ENCODE peak calls at places on chromosomes 2 and 18, in eight cellular contexts. B, D, X, S, T, J, N and U are unnamed samples.
A peak's percentile ranks its signal among the peaks of the same experiment; 100 is the strongest.

GRCh38 chr2:53727921-53728320 is 39.7 kb upstream of the CHAC2 start:
- DNase-seq in S (no peak), D (no peak), N (no peak), T (no peak), J (no peak), B (no peak), X (no peak), U (no peak)

GRCh38 chr2:236601306-236602202 is 31.9 kb downstream of the ACKR3 start:
- DNase-seq in B (no peak), S (no peak), X (no peak), T (no peak), J (peak; percentile 30), D (no peak), N (no peak), U (no peak)

GRCh38 chr18:9750112-9750511 is 42.0 kb downstream of the RAB31 start:
- DNase-seq in D (no peak), T (no peak), N (no peak), X (no peak), J (no peak), S (no peak), B (no peak), U (no peak)

GRCh38 chr18:23451491-23451890 is 1.6 kb upstream of the RIOK3 start:
- DNase-seq in N (no peak), D (no peak), S (no peak), B (no peak), X (no peak), J (no peak), T (no peak), U (no peak)

GRCh38 chr2:230749111-230749510 is 36.5 kb downstream of the CAB39 start:
- DNase-seq in S (no peak), N (no peak), D (no peak), T (no peak), X (no peak), B (no peak), J (no peak), U (no peak)

GRCh38 chr2:53609561-53609960 is 158.0 kb upstream of the CHAC2 start:
- DNase-seq in N (no peak), J (no peak), D (no peak), S (no peak), B (no peak), X (no peak), T (no peak), U (no peak)

GRCh38 chr2:30456106-30456505 is 9.1 kb downstream of the LCLAT1 start:
- DNase-seq in N (no peak), D (no peak), S (no peak), B (no peak), T (no peak), X (no peak), J (no peak), U (no peak)

GRCh38 chr2:232689152-232689910 is 7.8 kb upstream of the GIGYF2 start:
- DNase-seq in D (peak; percentile 54), X (no peak), S (peak; percentile 65), N (no peak), J (no peak), B (peak; percentile 73), T (peak; percentile 60), U (no peak)

GRCh38 chr2:152598975-152599724 is 118.1 kb downstream of the PRPF40A start:
- DNase-seq in S (no peak), X (no peak), B (no peak), D (no peak), T (no peak), N (no peak), J (peak; percentile 78), U (no peak)

GRCh38 chr2:241907171-241907570 is 37.6 kb downstream of the RTP5 start:
- DNase-seq in T (no peak), S (no peak), N (no peak), B (no peak), X (no peak), J (no peak), D (peak; percentile 42), U (no peak)

GRCh38 chr2:137566387-137566786 is 397.9 kb upstream of the HNMT start:
- DNase-seq in B (no peak), J (peak; percentile 37), T (no peak), S (no peak), X (no peak), N (no peak), D (no peak), U (no peak)

GRCh38 chr18:59139291-59139614 is 431 bp upstream of the SEC11C start:
- DNase-seq in T (peak; percentile 91), B (peak; percentile 87), X (peak; percentile 93), N (peak; percentile 83), J (no peak), D (peak; percentile 96), S (peak; percentile 85), U (peak; percentile 93)

GRCh38 chr2:220455389-220455788 is 828.0 kb downstream of the SLC4A3 start:
- DNase-seq in J (no peak), S (no peak), X (no peak), B (no peak), N (no peak), T (no peak), D (no peak), U (no peak)

GRCh38 chr2:234437642-234438321 is 59.1 kb downstream of the ARL4C start:
- DNase-seq in B (no peak), T (no peak), D (no peak), X (peak; percentile 39), S (peak; percentile 24), J (peak; percentile 82), N (no peak), U (no peak)

GRCh38 chr2:15628899-15629855 is 37.5 kb downstream of the DDX1 start:
- DNase-seq in J (no peak), D (no peak), X (no peak), B (no peak), N (no peak), S (no peak), T (no peak), U (no peak)

GRCh38 chr2:173874899-173875247 is 90.3 kb downstream of the SP3 start:
- DNase-seq in D (no peak), J (no peak), S (no peak), B (no peak), X (no peak), T (no peak), N (no peak), U (no peak)

GRCh38 chr2:231058761-231059550 is 2.3 kb downstream of the PSMD1 start:
- DNase-seq in D (no peak), S (no peak), X (no peak), T (no peak), B (peak; percentile 13), N (no peak), J (peak; percentile 62), U (no peak)

GRCh38 chr2:205698556-205699282 is 16.4 kb downstream of the NRP2 start:
- DNase-seq in T (no peak), B (peak; percentile 60), D (no peak), J (peak; percentile 54), S (no peak), X (peak; percentile 85), N (peak; percentile 45), U (no peak)

GRCh38 chr2:205696541-205697441 is 14.5 kb downstream of the NRP2 start:
- DNase-seq in J (no peak), S (no peak), B (peak; percentile 74), T (peak; percentile 30), D (no peak), N (no peak), X (peak; percentile 57), U (no peak)

GRCh38 chr2:205692095-205692494 is 9.8 kb downstream of the NRP2 start:
- DNase-seq in D (no peak), X (no peak), S (no peak), N (no peak), B (peak; percentile 73), T (no peak), J (no peak), U (no peak)

GRCh38 chr2:205694256-205694655 is 12.0 kb downstream of the NRP2 start:
- DNase-seq in B (no peak), T (no peak), S (no peak), X (no peak), N (no peak), J (no peak), D (no peak), U (no peak)

GRCh38 chr2:205695460-205695979 is 13.2 kb downstream of the NRP2 start:
- DNase-seq in B (peak; percentile 83), S (no peak), N (no peak), X (no peak), D (no peak), T (no peak), J (no peak), U (no peak)
- H3K4me1 ChIP-seq in B (no peaks in the 10 kb centered on the region), S (peaks cover 2% of the 10 kb centered on the region), N (peaks cover 26% of the 10 kb centered on the region), X (peaks cover 63% of the 10 kb centered on the region), D (peaks cover 15% of the 10 kb centered on the region), T (peaks cover 51% of the 10 kb centered on the region), J (peaks cover 15% of the 10 kb centered on the region), U (peaks cover 4% of the 10 kb centered on the region)

GRCh38 chr2:188204830-188205229 is 86.8 kb upstream of the GULP1 start:
- DNase-seq in X (no peak), T (no peak), J (no peak), D (no peak), S (no peak), N (no peak), B (no peak), U (peak; percentile 60)
- H3K36me3 ChIP-seq in X (no peaks in the 10 kb centered on the region), T (no peaks in the 10 kb centered on the region), J (no peaks in the 10 kb centered on the region), D (no peaks in the 10 kb centered on the region), S (no peaks in the 10 kb centered on the region), N (no peaks in the 10 kb centered on the region), B (no peaks in the 10 kb centered on the region), U (no peaks in the 10 kb centered on the region)

DNA sequence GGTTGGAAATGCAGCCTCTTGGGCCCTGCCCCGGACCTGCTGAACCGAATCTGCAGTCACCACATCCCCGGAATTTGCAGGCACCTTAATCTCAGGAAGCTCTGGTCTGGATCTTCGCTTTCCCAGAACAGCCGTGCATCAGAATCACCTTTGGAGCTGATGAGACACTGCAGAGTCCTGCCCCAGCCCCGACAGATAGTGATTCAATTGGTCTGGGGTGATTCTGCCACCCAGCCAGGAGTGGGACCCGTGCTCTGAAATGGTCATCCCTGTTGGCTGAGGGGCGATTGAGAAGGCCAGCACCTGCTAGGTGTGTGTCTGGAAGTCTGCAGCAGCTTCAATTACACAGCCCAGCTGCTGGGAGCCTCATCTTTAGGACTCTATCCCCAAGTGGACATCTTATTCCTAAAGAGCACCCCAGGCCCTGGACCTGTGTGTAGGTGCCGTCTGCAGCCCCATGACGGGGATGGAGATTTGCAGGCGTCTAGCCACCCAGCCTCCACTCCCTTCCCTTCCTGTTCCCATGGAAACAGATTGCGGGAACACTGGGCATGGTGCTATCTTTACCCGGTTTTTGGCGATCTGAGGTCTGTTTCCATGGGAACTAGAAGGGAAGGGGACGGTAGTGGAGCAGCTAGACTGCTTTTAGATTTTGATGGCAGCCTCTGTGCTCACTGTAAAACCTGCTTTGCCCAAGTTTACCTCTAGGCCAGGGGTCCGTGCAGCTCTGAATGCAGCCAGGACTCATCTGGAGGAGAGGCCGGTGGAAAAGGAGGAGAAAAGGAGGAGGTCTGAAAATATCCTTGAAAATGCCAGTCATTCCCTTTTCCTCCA is 156.1 kb downstream of the LDLRAD4 start:
- DNase-seq in T (peak; percentile 74), S (no peak), B (peak; percentile 70), J (no peak), N (no peak), X (no peak), D (no peak), U (no peak)
- H3K4me1 ChIP-seq in T (peaks cover 15% of the 10 kb centered on the region), S (peaks cover 56% of the 10 kb centered on the region), B (peaks cover 22% of the 10 kb centered on the region), J (peaks cover 7% of the 10 kb centered on the region), N (peaks cover 5% of the 10 kb centered on the region), X (no peaks in the 10 kb centered on the region), D (peaks cover 43% of the 10 kb centered on the region), U (no peaks in the 10 kb centered on the region)

DNA sequence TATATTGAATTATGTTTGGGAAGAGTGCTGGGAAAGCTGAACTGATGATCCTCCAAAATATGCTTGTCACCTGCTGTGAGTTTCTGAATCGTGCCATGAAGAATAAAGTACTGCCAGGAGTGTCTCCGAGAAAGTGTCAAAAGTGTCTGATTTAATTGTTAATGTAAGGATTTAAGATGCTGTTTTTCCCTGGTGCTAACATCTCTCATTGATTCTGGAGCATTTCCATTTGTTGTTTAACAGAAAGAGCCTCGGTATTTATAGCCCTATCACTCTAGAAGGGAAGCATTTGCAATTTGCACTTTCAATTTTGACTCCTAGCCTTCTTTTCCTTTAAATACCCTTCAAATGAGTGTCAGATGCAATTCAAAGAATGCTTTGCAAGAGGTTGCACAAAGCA is 342.2 kb downstream of the RND3 start:
- DNase-seq in T (no peak), X (no peak), S (no peak), N (no peak), J (no peak), B (no peak), D (no peak), U (no peak)
- H3K36me3 ChIP-seq in T (no peaks in the 10 kb centered on the region), X (no peaks in the 10 kb centered on the region), S (no peaks in the 10 kb centered on the region), N (no peaks in the 10 kb centered on the region), J (no peaks in the 10 kb centered on the region), B (no peaks in the 10 kb centered on the region), D (no peaks in the 10 kb centered on the region), U (no peaks in the 10 kb centered on the region)